ENCODE peak calls at places on chromosomes 7 and 10, in ten cellular contexts. One of them, this sample, is unnamed.

GRCh38 chr10:28797904-28798371 is 120.6 kb downstream of the BAMBI start:
- ATAC-seq in activated CD8-positive, alpha-beta memory T cell treated with anti-CD3 and anti-CD28 coated beads, Interleukin-2, amount 10 ng/mL, durations not matched to agents 7 days and 5 days: no peak
- ATAC-seq in upper lobe of right lung: no peak
- ATAC-seq in activated T-cell treated with anti-CD3 and anti-CD28 coated beads, Interleukin-2, amount 50 U/mL, for 4 hours: no peak
- ATAC-seq in body of pancreas: no peak
- ATAC-seq in SK-N-SH treated with all-trans-retinoic acid at 6 μM for 48 hours: peak
- ATAC-seq in natural killer cell: no peak
- ATAC-seq in naive thymus-derived CD8-positive, alpha-beta T cell: no peak
- ATAC-seq in right lobe of liver: peak
- ATAC-seq in T-cell: no peak
- ATAC-seq in this sample: no peak

GRCh38 chr7:81209059-81209458 is 290.2 kb upstream of the SEMA3C start:
- ATAC-seq in activated CD8-positive, alpha-beta memory T cell treated with anti-CD3 and anti-CD28 coated beads, Interleukin-2, amount 10 ng/mL, durations not matched to agents 7 days and 5 days: no peak
- ATAC-seq in upper lobe of right lung: no peak
- ATAC-seq in activated T-cell treated with anti-CD3 and anti-CD28 coated beads, Interleukin-2, amount 50 U/mL, for 4 hours: no peak
- ATAC-seq in body of pancreas: no peak
- ATAC-seq in SK-N-SH treated with all-trans-retinoic acid at 6 μM for 48 hours: no peak
- ATAC-seq in natural killer cell: peak
- ATAC-seq in naive thymus-derived CD8-positive, alpha-beta T cell: no peak
- ATAC-seq in right lobe of liver: no peak
- ATAC-seq in T-cell: no peak
- ATAC-seq in this sample: no peak

GRCh38 chr7:29639386-29639785 is 75.8 kb downstream of the PRR15 start:
- ATAC-seq in activated CD8-positive, alpha-beta memory T cell treated with anti-CD3 and anti-CD28 coated beads, Interleukin-2, amount 10 ng/mL, durations not matched to agents 7 days and 5 days: no peak
- ATAC-seq in upper lobe of right lung: no peak
- ATAC-seq in activated T-cell treated with anti-CD3 and anti-CD28 coated beads, Interleukin-2, amount 50 U/mL, for 4 hours: peak
- ATAC-seq in body of pancreas: no peak
- ATAC-seq in SK-N-SH treated with all-trans-retinoic acid at 6 μM for 48 hours: no peak
- ATAC-seq in natural killer cell: no peak
- ATAC-seq in naive thymus-derived CD8-positive, alpha-beta T cell: no peak
- ATAC-seq in right lobe of liver: no peak
- ATAC-seq in T-cell: no peak
- ATAC-seq in this sample: no peak

GRCh38 chr7:5557920-5558401 is 134.3 kb upstream of the TNRC18 start:
- ATAC-seq in activated CD8-positive, alpha-beta memory T cell treated with anti-CD3 and anti-CD28 coated beads, Interleukin-2, amount 10 ng/mL, durations not matched to agents 7 days and 5 days: no peak
- ATAC-seq in upper lobe of right lung: peak
- ATAC-seq in activated T-cell treated with anti-CD3 and anti-CD28 coated beads, Interleukin-2, amount 50 U/mL, for 4 hours: no peak
- ATAC-seq in body of pancreas: no peak
- ATAC-seq in SK-N-SH treated with all-trans-retinoic acid at 6 μM for 48 hours: no peak
- ATAC-seq in natural killer cell: no peak
- ATAC-seq in naive thymus-derived CD8-positive, alpha-beta T cell: no peak
- ATAC-seq in right lobe of liver: peak
- ATAC-seq in T-cell: no peak
- ATAC-seq in this sample: peak

GRCh38 chr7:95525503-95525902 is 39.8 kb downstream of the ASB4 start:
- ATAC-seq in activated CD8-positive, alpha-beta memory T cell treated with anti-CD3 and anti-CD28 coated beads, Interleukin-2, amount 10 ng/mL, durations not matched to agents 7 days and 5 days: no peak
- ATAC-seq in upper lobe of right lung: no peak
- ATAC-seq in activated T-cell treated with anti-CD3 and anti-CD28 coated beads, Interleukin-2, amount 50 U/mL, for 4 hours: no peak
- ATAC-seq in body of pancreas: no peak
- ATAC-seq in SK-N-SH treated with all-trans-retinoic acid at 6 μM for 48 hours: no peak
- ATAC-seq in natural killer cell: no peak
- ATAC-seq in naive thymus-derived CD8-positive, alpha-beta T cell: no peak
- ATAC-seq in right lobe of liver: peak
- ATAC-seq in T-cell: no peak
- ATAC-seq in this sample: no peak

GRCh38 chr7:17913250-17913649 is 27.0 kb downstream of the SNX13 start:
- ATAC-seq in activated CD8-positive, alpha-beta memory T cell treated with anti-CD3 and anti-CD28 coated beads, Interleukin-2, amount 10 ng/mL, durations not matched to agents 7 days and 5 days: no peak
- ATAC-seq in upper lobe of right lung: no peak
- ATAC-seq in activated T-cell treated with anti-CD3 and anti-CD28 coated beads, Interleukin-2, amount 50 U/mL, for 4 hours: no peak
- ATAC-seq in body of pancreas: no peak
- ATAC-seq in SK-N-SH treated with all-trans-retinoic acid at 6 μM for 48 hours: no peak
- ATAC-seq in natural killer cell: no peak
- ATAC-seq in naive thymus-derived CD8-positive, alpha-beta T cell: no peak
- ATAC-seq in right lobe of liver: no peak
- ATAC-seq in T-cell: no peak
- ATAC-seq in this sample: no peak

GRCh38 chr10:1677307-1677939 is 59.9 kb downstream of the ADARB2 start:
- ATAC-seq in activated CD8-positive, alpha-beta memory T cell treated with anti-CD3 and anti-CD28 coated beads, Interleukin-2, amount 10 ng/mL, durations not matched to agents 7 days and 5 days: no peak
- ATAC-seq in upper lobe of right lung: no peak
- ATAC-seq in activated T-cell treated with anti-CD3 and anti-CD28 coated beads, Interleukin-2, amount 50 U/mL, for 4 hours: no peak
- ATAC-seq in body of pancreas: no peak
- ATAC-seq in SK-N-SH treated with all-trans-retinoic acid at 6 μM for 48 hours: no peak
- ATAC-seq in natural killer cell: no peak
- ATAC-seq in naive thymus-derived CD8-positive, alpha-beta T cell: no peak
- ATAC-seq in right lobe of liver: no peak
- ATAC-seq in T-cell: no peak
- ATAC-seq in this sample: no peak

GRCh38 chr7:102472126-102473041 is 6.3 kb downstream of the POLR2J start:
- ATAC-seq in activated CD8-positive, alpha-beta memory T cell treated with anti-CD3 and anti-CD28 coated beads, Interleukin-2, amount 10 ng/mL, durations not matched to agents 7 days and 5 days: no peak
- ATAC-seq in upper lobe of right lung: no peak
- ATAC-seq in activated T-cell treated with anti-CD3 and anti-CD28 coated beads, Interleukin-2, amount 50 U/mL, for 4 hours: no peak
- ATAC-seq in body of pancreas: no peak
- ATAC-seq in SK-N-SH treated with all-trans-retinoic acid at 6 μM for 48 hours: no peak
- ATAC-seq in natural killer cell: no peak
- ATAC-seq in naive thymus-derived CD8-positive, alpha-beta T cell: peak
- ATAC-seq in right lobe of liver: no peak
- ATAC-seq in T-cell: no peak
- ATAC-seq in this sample: no peak

GRCh38 chr10:125548356-125548755 is 134.6 kb downstream of the TEX36 start:
- ATAC-seq in activated CD8-positive, alpha-beta memory T cell treated with anti-CD3 and anti-CD28 coated beads, Interleukin-2, amount 10 ng/mL, durations not matched to agents 7 days and 5 days: no peak
- ATAC-seq in upper lobe of right lung: no peak
- ATAC-seq in activated T-cell treated with anti-CD3 and anti-CD28 coated beads, Interleukin-2, amount 50 U/mL, for 4 hours: no peak
- ATAC-seq in body of pancreas: no peak
- ATAC-seq in SK-N-SH treated with all-trans-retinoic acid at 6 μM for 48 hours: no peak
- ATAC-seq in natural killer cell: no peak
- ATAC-seq in naive thymus-derived CD8-positive, alpha-beta T cell: no peak
- ATAC-seq in right lobe of liver: no peak
- ATAC-seq in T-cell: no peak
- ATAC-seq in this sample: no peak

GRCh38 chr7:79504607-79505389 is 51.3 kb upstream of the MAGI2 start:
- ATAC-seq in activated CD8-positive, alpha-beta memory T cell treated with anti-CD3 and anti-CD28 coated beads, Interleukin-2, amount 10 ng/mL, durations not matched to agents 7 days and 5 days: no peak
- ATAC-seq in upper lobe of right lung: peak
- ATAC-seq in activated T-cell treated with anti-CD3 and anti-CD28 coated beads, Interleukin-2, amount 50 U/mL, for 4 hours: no peak
- ATAC-seq in body of pancreas: no peak
- ATAC-seq in SK-N-SH treated with all-trans-retinoic acid at 6 μM for 48 hours: peak
- ATAC-seq in natural killer cell: no peak
- ATAC-seq in naive thymus-derived CD8-positive, alpha-beta T cell: no peak
- ATAC-seq in right lobe of liver: no peak
- ATAC-seq in T-cell: no peak
- ATAC-seq in this sample: no peak

GRCh38 chr10:43980313-43980712 is 331.6 kb upstream of the ZNF32 start:
- ATAC-seq in activated CD8-positive, alpha-beta memory T cell treated with anti-CD3 and anti-CD28 coated beads, Interleukin-2, amount 10 ng/mL, durations not matched to agents 7 days and 5 days: no peak
- ATAC-seq in upper lobe of right lung: peak
- ATAC-seq in activated T-cell treated with anti-CD3 and anti-CD28 coated beads, Interleukin-2, amount 50 U/mL, for 4 hours: no peak
- ATAC-seq in body of pancreas: no peak
- ATAC-seq in SK-N-SH treated with all-trans-retinoic acid at 6 μM for 48 hours: no peak
- ATAC-seq in natural killer cell: no peak
- ATAC-seq in naive thymus-derived CD8-positive, alpha-beta T cell: no peak
- ATAC-seq in right lobe of liver: no peak
- ATAC-seq in T-cell: no peak
- ATAC-seq in this sample: peak

GRCh38 chr7:3520206-3520605 is 219.2 kb downstream of the SDK1 start:
- ATAC-seq in activated CD8-positive, alpha-beta memory T cell treated with anti-CD3 and anti-CD28 coated beads, Interleukin-2, amount 10 ng/mL, durations not matched to agents 7 days and 5 days: no peak
- ATAC-seq in upper lobe of right lung: no peak
- ATAC-seq in activated T-cell treated with anti-CD3 and anti-CD28 coated beads, Interleukin-2, amount 50 U/mL, for 4 hours: no peak
- ATAC-seq in body of pancreas: peak
- ATAC-seq in SK-N-SH treated with all-trans-retinoic acid at 6 μM for 48 hours: no peak
- ATAC-seq in natural killer cell: no peak
- ATAC-seq in naive thymus-derived CD8-positive, alpha-beta T cell: no peak
- ATAC-seq in right lobe of liver: peak
- ATAC-seq in T-cell: no peak
- ATAC-seq in this sample: no peak

GRCh38 chr7:159177270-159178036 is 32.8 kb upstream of the VIPR2 start:
- ATAC-seq in activated CD8-positive, alpha-beta memory T cell treated with anti-CD3 and anti-CD28 coated beads, Interleukin-2, amount 10 ng/mL, durations not matched to agents 7 days and 5 days: no peak
- ATAC-seq in upper lobe of right lung: no peak
- ATAC-seq in activated T-cell treated with anti-CD3 and anti-CD28 coated beads, Interleukin-2, amount 50 U/mL, for 4 hours: no peak
- ATAC-seq in body of pancreas: no peak
- ATAC-seq in SK-N-SH treated with all-trans-retinoic acid at 6 μM for 48 hours: no peak
- ATAC-seq in natural killer cell: no peak
- ATAC-seq in naive thymus-derived CD8-positive, alpha-beta T cell: no peak
- ATAC-seq in right lobe of liver: no peak
- ATAC-seq in T-cell: no peak
- ATAC-seq in this sample: peak

GRCh38 chr7:98295467-98296220 is 14.2 kb downstream of the BRI3 start:
- ATAC-seq in activated CD8-positive, alpha-beta memory T cell treated with anti-CD3 and anti-CD28 coated beads, Interleukin-2, amount 10 ng/mL, durations not matched to agents 7 days and 5 days: no peak
- ATAC-seq in upper lobe of right lung: peak
- ATAC-seq in activated T-cell treated with anti-CD3 and anti-CD28 coated beads, Interleukin-2, amount 50 U/mL, for 4 hours: peak
- ATAC-seq in body of pancreas: no peak
- ATAC-seq in SK-N-SH treated with all-trans-retinoic acid at 6 μM for 48 hours: no peak
- ATAC-seq in natural killer cell: no peak
- ATAC-seq in naive thymus-derived CD8-positive, alpha-beta T cell: no peak
- ATAC-seq in right lobe of liver: no peak
- ATAC-seq in T-cell: no peak
- ATAC-seq in this sample: no peak

GRCh38 chr7:141074162-141074989 is 512 bp downstream of the TMEM178B start:
- ATAC-seq in activated CD8-positive, alpha-beta memory T cell treated with anti-CD3 and anti-CD28 coated beads, Interleukin-2, amount 10 ng/mL, durations not matched to agents 7 days and 5 days: peak
- ATAC-seq in upper lobe of right lung: peak
- ATAC-seq in activated T-cell treated with anti-CD3 and anti-CD28 coated beads, Interleukin-2, amount 50 U/mL, for 4 hours: peak
- ATAC-seq in body of pancreas: peak
- ATAC-seq in SK-N-SH treated with all-trans-retinoic acid at 6 μM for 48 hours: peak
- ATAC-seq in natural killer cell: no peak
- ATAC-seq in naive thymus-derived CD8-positive, alpha-beta T cell: peak
- ATAC-seq in right lobe of liver: peak
- ATAC-seq in T-cell: peak
- ATAC-seq in this sample: no peak

GRCh38 chr7:104968648-104969047 is 45.4 kb upstream of the KMT2E start:
- ATAC-seq in activated CD8-positive, alpha-beta memory T cell treated with anti-CD3 and anti-CD28 coated beads, Interleukin-2, amount 10 ng/mL, durations not matched to agents 7 days and 5 days: no peak
- ATAC-seq in upper lobe of right lung: no peak
- ATAC-seq in activated T-cell treated with anti-CD3 and anti-CD28 coated beads, Interleukin-2, amount 50 U/mL, for 4 hours: no peak
- ATAC-seq in body of pancreas: no peak
- ATAC-seq in SK-N-SH treated with all-trans-retinoic acid at 6 μM for 48 hours: no peak
- ATAC-seq in natural killer cell: no peak
- ATAC-seq in naive thymus-derived CD8-positive, alpha-beta T cell: no peak
- ATAC-seq in right lobe of liver: peak
- ATAC-seq in T-cell: no peak
- ATAC-seq in this sample: no peak

GRCh38 chr7:104536956-104537355 is 208.6 kb downstream of the LHFPL3 start:
- ATAC-seq in activated CD8-positive, alpha-beta memory T cell treated with anti-CD3 and anti-CD28 coated beads, Interleukin-2, amount 10 ng/mL, durations not matched to agents 7 days and 5 days: no peak
- ATAC-seq in upper lobe of right lung: no peak
- ATAC-seq in activated T-cell treated with anti-CD3 and anti-CD28 coated beads, Interleukin-2, amount 50 U/mL, for 4 hours: no peak
- ATAC-seq in body of pancreas: no peak
- ATAC-seq in SK-N-SH treated with all-trans-retinoic acid at 6 μM for 48 hours: no peak
- ATAC-seq in natural killer cell: no peak
- ATAC-seq in naive thymus-derived CD8-positive, alpha-beta T cell: no peak
- ATAC-seq in right lobe of liver: no peak
- ATAC-seq in T-cell: no peak
- ATAC-seq in this sample: no peak

GRCh38 chr10:92079003-92079402 is 155.4 kb downstream of the BTAF1 start:
- ATAC-seq in activated CD8-positive, alpha-beta memory T cell treated with anti-CD3 and anti-CD28 coated beads, Interleukin-2, amount 10 ng/mL, durations not matched to agents 7 days and 5 days: no peak
- ATAC-seq in upper lobe of right lung: no peak
- ATAC-seq in activated T-cell treated with anti-CD3 and anti-CD28 coated beads, Interleukin-2, amount 50 U/mL, for 4 hours: no peak
- ATAC-seq in body of pancreas: no peak
- ATAC-seq in SK-N-SH treated with all-trans-retinoic acid at 6 μM for 48 hours: no peak
- ATAC-seq in natural killer cell: no peak
- ATAC-seq in naive thymus-derived CD8-positive, alpha-beta T cell: no peak
- ATAC-seq in right lobe of liver: no peak
- ATAC-seq in T-cell: no peak
- ATAC-seq in this sample: no peak

GRCh38 chr7:26048663-26049062 is 103.3 kb upstream of the NFE2L3 start:
- ATAC-seq in activated CD8-positive, alpha-beta memory T cell treated with anti-CD3 and anti-CD28 coated beads, Interleukin-2, amount 10 ng/mL, durations not matched to agents 7 days and 5 days: no peak
- ATAC-seq in upper lobe of right lung: no peak
- ATAC-seq in activated T-cell treated with anti-CD3 and anti-CD28 coated beads, Interleukin-2, amount 50 U/mL, for 4 hours: no peak
- ATAC-seq in body of pancreas: no peak
- ATAC-seq in SK-N-SH treated with all-trans-retinoic acid at 6 μM for 48 hours: no peak
- ATAC-seq in natural killer cell: no peak
- ATAC-seq in naive thymus-derived CD8-positive, alpha-beta T cell: no peak
- ATAC-seq in right lobe of liver: no peak
- ATAC-seq in T-cell: no peak
- ATAC-seq in this sample: no peak

GRCh38 chr10:104707602-104708160 is 66.6 kb downstream of the SORCS3 start:
- ATAC-seq in activated CD8-positive, alpha-beta memory T cell treated with anti-CD3 and anti-CD28 coated beads, Interleukin-2, amount 10 ng/mL, durations not matched to agents 7 days and 5 days: no peak
- ATAC-seq in upper lobe of right lung: no peak
- ATAC-seq in activated T-cell treated with anti-CD3 and anti-CD28 coated beads, Interleukin-2, amount 50 U/mL, for 4 hours: no peak
- ATAC-seq in body of pancreas: no peak
- ATAC-seq in SK-N-SH treated with all-trans-retinoic acid at 6 μM for 48 hours: no peak
- ATAC-seq in natural killer cell: no peak
- ATAC-seq in naive thymus-derived CD8-positive, alpha-beta T cell: no peak
- ATAC-seq in right lobe of liver: no peak
- ATAC-seq in T-cell: no peak
- ATAC-seq in this sample: no peak

GRCh38 chr7:116231543-116232401 is 21.4 kb downstream of the TES start:
- ATAC-seq in activated CD8-positive, alpha-beta memory T cell treated with anti-CD3 and anti-CD28 coated beads, Interleukin-2, amount 10 ng/mL, durations not matched to agents 7 days and 5 days: no peak
- ATAC-seq in upper lobe of right lung: peak
- ATAC-seq in activated T-cell treated with anti-CD3 and anti-CD28 coated beads, Interleukin-2, amount 50 U/mL, for 4 hours: no peak
- ATAC-seq in body of pancreas: peak
- ATAC-seq in SK-N-SH treated with all-trans-retinoic acid at 6 μM for 48 hours: no peak
- ATAC-seq in natural killer cell: no peak
- ATAC-seq in naive thymus-derived CD8-positive, alpha-beta T cell: no peak
- ATAC-seq in right lobe of liver: peak
- ATAC-seq in T-cell: no peak
- ATAC-seq in this sample: no peak

GRCh38 chr10:131621784-131622624 is 278.8 kb upstream of the PPP2R2D start:
- ATAC-seq in activated CD8-positive, alpha-beta memory T cell treated with anti-CD3 and anti-CD28 coated beads, Interleukin-2, amount 10 ng/mL, durations not matched to agents 7 days and 5 days: no peak
- ATAC-seq in upper lobe of right lung: no peak
- ATAC-seq in activated T-cell treated with anti-CD3 and anti-CD28 coated beads, Interleukin-2, amount 50 U/mL, for 4 hours: no peak
- ATAC-seq in body of pancreas: no peak
- ATAC-seq in SK-N-SH treated with all-trans-retinoic acid at 6 μM for 48 hours: no peak
- ATAC-seq in natural killer cell: no peak
- ATAC-seq in naive thymus-derived CD8-positive, alpha-beta T cell: no peak
- ATAC-seq in right lobe of liver: no peak
- ATAC-seq in T-cell: no peak
- ATAC-seq in this sample: no peak

This sample was measured in gastroesophageal sphincter.